ENCODE peak calls at places on chromosome 21, in five cellular contexts. O, A, U, Y and Q are unnamed samples.

GRCh38 chr21:33708874-33709273 is 66.6 kb downstream of the ITSN1 start:
- DNase-seq in U (no peak), O (no peak), A (no peak), Y (no peak), Q (no peak)

GRCh38 chr21:41564871-41565281 is 56.9 kb upstream of the TMPRSS2 start:
- DNase-seq in A (peak; percentile 93), O (peak; percentile 32), U (no peak), Y (peak; percentile 11), Q (peak; percentile 61)

GRCh38 chr21:29849735-29850176 is 90.0 kb downstream of the GRIK1 start:
- DNase-seq in Y (peak; percentile 72), U (peak; percentile 70), A (peak; percentile 73), O (peak; percentile 23), Q (peak; percentile 83)

GRCh38 chr21:32457360-32457840 is 44.9 kb downstream of the EVA1C start:
- DNase-seq in O (no peak), U (no peak), Y (peak; percentile 28), A (peak; percentile 47), Q (peak; percentile 26)

GRCh38 chr21:17370750-17371325 is 142.0 kb upstream of the CXADR start:
- DNase-seq in O (no peak), Y (no peak), U (peak; percentile 65), A (no peak), Q (peak; percentile 5)

GRCh38 chr21:41483415-41483814 is 24.5 kb downstream of the TMPRSS2 start:
- DNase-seq in A (peak; percentile 42), O (no peak), U (no peak), Y (no peak), Q (no peak)

GRCh38 chr21:44794031-44794374 is 7.6 kb downstream of the UBE2G2 start:
- DNase-seq in Y (no peak), A (no peak), O (no peak), U (no peak), Q (no peak)

GRCh38 chr21:46190491-46191131 is 6.4 kb upstream of the SPATC1L start:
- DNase-seq in A (no peak), O (no peak), Y (no peak), U (no peak), Q (no peak)

GRCh38 chr21:46492851-46493250 is 34.2 kb downstream of the DIP2A start:
- DNase-seq in Y (no peak), A (no peak), U (no peak), O (no peak), Q (no peak)

GRCh38 chr21:44375281-44375651 is 21.8 kb downstream of the TRPM2 start:
- DNase-seq in U (no peak), A (no peak), O (no peak), Y (no peak), Q (no peak)

GRCh38 chr21:34997295-34997694 is 51.8 kb downstream of the RUNX1 start:
- DNase-seq in O (no peak), A (peak; percentile 23), U (no peak), Y (no peak), Q (no peak)

GRCh38 chr21:32965281-32965680 is 60.5 kb upstream of the OLIG2 start:
- DNase-seq in O (no peak), U (no peak), A (no peak), Y (no peak), Q (no peak)

GRCh38 chr21:42818328-42818749 is 61.0 kb downstream of the WDR4 start:
- DNase-seq in Y (peak; percentile 28), A (peak; percentile 70), O (peak; percentile 45), U (peak; percentile 29), Q (peak; percentile 71)

GRCh38 chr21:42541618-42542017 is 28.0 kb downstream of the SLC37A1 start:
- DNase-seq in Y (no peak), U (no peak), A (no peak), O (no peak), Q (no peak)

GRCh38 chr21:44378646-44379581 is 25.5 kb downstream of the TRPM2 start:
- DNase-seq in A (no peak), O (no peak), U (no peak), Y (no peak), Q (no peak)

GRCh38 chr21:44955803-44956175 is 16.0 kb downstream of the SLX9 start:
- DNase-seq in U (no peak), Y (no peak), A (no peak), O (no peak), Q (no peak)

GRCh38 chr21:46024983-46025860 is 43.7 kb downstream of the COL6A1 start:
- DNase-seq in A (peak; percentile 86), U (no peak), O (peak; percentile 19), Y (no peak), Q (peak; percentile 93)